ENCODE peak calls at places on chromosomes 2 and 18, in four cellular contexts. One of them, this sample, is unnamed.

GRCh38 chr2:133789743-133790142 is 221.5 kb upstream of the NCKAP5 start:
- DNase-seq in SK-N-SH: no peak
- DNase-seq in HCT116: no peak
- DNase-seq in HepG2: peak
- DNase-seq in this sample: no peak

GRCh38 chr2:8135051-8135675 is 546.7 kb upstream of the ID2 start:
- DNase-seq in SK-N-SH: no peak
- DNase-seq in HCT116: no peak
- DNase-seq in HepG2: no peak
- DNase-seq in this sample: no peak

GRCh38 chr18:7572837-7573236 is 5.7 kb downstream of the PTPRM start:
- DNase-seq in SK-N-SH: no peak
- DNase-seq in HCT116: no peak
- DNase-seq in HepG2: no peak
- DNase-seq in this sample: no peak

GRCh38 chr18:63837556-63837955 is 49.9 kb upstream of the SERPINB2 start:
- DNase-seq in SK-N-SH: no peak
- DNase-seq in HCT116: no peak
- DNase-seq in HepG2: no peak
- DNase-seq in this sample: no peak

GRCh38 chr2:95347681-95348608 is 50.8 kb downstream of the KCNIP3 start:
- DNase-seq in SK-N-SH: no peak
- DNase-seq in HCT116: no peak
- DNase-seq in HepG2: no peak
- DNase-seq in this sample: no peak

GRCh38 chr2:170984079-170984478 is 55.0 kb downstream of the GORASP2 start:
- DNase-seq in SK-N-SH: no peak
- DNase-seq in HCT116: no peak
- DNase-seq in HepG2: no peak
- DNase-seq in this sample: no peak

GRCh38 chr2:107927034-107927534 is 59.2 kb upstream of the SLC5A7 start:
- DNase-seq in SK-N-SH: no peak
- DNase-seq in HCT116: no peak
- DNase-seq in HepG2: no peak
- DNase-seq in this sample: no peak

GRCh38 chr2:23320058-23320457 is 64.9 kb upstream of the KLHL29 start:
- DNase-seq in SK-N-SH: no peak
- DNase-seq in HCT116: no peak
- DNase-seq in HepG2: no peak
- DNase-seq in this sample: no peak

GRCh38 chr2:163157891-163158511 is 319.4 kb upstream of the KCNH7 start:
- DNase-seq in SK-N-SH: no peak
- DNase-seq in HCT116: no peak
- DNase-seq in HepG2: no peak
- DNase-seq in this sample: no peak

GRCh38 chr2:134819334-134819733 is 19.1 kb upstream of the ACMSD start:
- DNase-seq in SK-N-SH: no peak
- DNase-seq in HCT116: peak
- DNase-seq in HepG2: no peak
- DNase-seq in this sample: no peak

GRCh38 chr2:199589303-199589702 is 131.6 kb upstream of the SATB2 start:
- DNase-seq in SK-N-SH: no peak
- DNase-seq in HCT116: no peak
- DNase-seq in HepG2: no peak
- DNase-seq in this sample: no peak

GRCh38 chr18:8322486-8322885 is 286.8 kb upstream of the RAB12 start:
- DNase-seq in SK-N-SH: no peak
- DNase-seq in HCT116: no peak
- DNase-seq in HepG2: no peak
- DNase-seq in this sample: no peak

GRCh38 chr2:5164806-5165525 is 527.2 kb upstream of the SOX11 start:
- DNase-seq in SK-N-SH: no peak
- DNase-seq in HCT116: no peak
- DNase-seq in HepG2: no peak
- DNase-seq in this sample: no peak

GRCh38 chr2:119683717-119684443 is 4.9 kb downstream of the TMEM177 start:
- DNase-seq in SK-N-SH: peak
- DNase-seq in HCT116: no peak
- DNase-seq in HepG2: no peak
- DNase-seq in this sample: peak

GRCh38 chr2:239938651-239939486 is 86.3 kb downstream of the NDUFA10 start:
- DNase-seq in SK-N-SH: no peak
- DNase-seq in HCT116: no peak
- DNase-seq in HepG2: no peak
- DNase-seq in this sample: no peak

GRCh38 chr2:6538607-6539006 is 327.1 kb downstream of the CMPK2 start:
- DNase-seq in SK-N-SH: no peak
- DNase-seq in HCT116: no peak
- DNase-seq in HepG2: no peak
- DNase-seq in this sample: no peak

GRCh38 chr2:234137400-234138014 is 87.0 kb downstream of the SPP2 start:
- DNase-seq in SK-N-SH: no peak
- DNase-seq in HCT116: no peak
- DNase-seq in HepG2: no peak
- DNase-seq in this sample: no peak

GRCh38 chr2:10282621-10283105 is 20.0 kb upstream of the HPCAL1 start:
- DNase-seq in SK-N-SH: no peak
- DNase-seq in HCT116: no peak
- DNase-seq in HepG2: no peak
- DNase-seq in this sample: no peak

GRCh38 chr2:51697095-51697494 is 665.2 kb upstream of the NRXN1 start:
- DNase-seq in SK-N-SH: no peak
- DNase-seq in HCT116: no peak
- DNase-seq in HepG2: peak
- DNase-seq in this sample: no peak

GRCh38 chr2:238155051-238155760 is 3.6 kb upstream of the ERFE start:
- DNase-seq in SK-N-SH: no peak
- DNase-seq in HCT116: no peak
- DNase-seq in HepG2: no peak
- DNase-seq in this sample: no peak

GRCh38 chr2:28117104-28117596 is 226.6 kb downstream of the BABAM2 start:
- DNase-seq in SK-N-SH: no peak
- DNase-seq in HCT116: no peak
- DNase-seq in HepG2: peak
- DNase-seq in this sample: no peak

GRCh38 chr2:67873916-67874315 is 188.9 kb downstream of the C1D start:
- DNase-seq in SK-N-SH: no peak
- DNase-seq in HCT116: no peak
- DNase-seq in HepG2: no peak
- DNase-seq in this sample: no peak

DNA sequence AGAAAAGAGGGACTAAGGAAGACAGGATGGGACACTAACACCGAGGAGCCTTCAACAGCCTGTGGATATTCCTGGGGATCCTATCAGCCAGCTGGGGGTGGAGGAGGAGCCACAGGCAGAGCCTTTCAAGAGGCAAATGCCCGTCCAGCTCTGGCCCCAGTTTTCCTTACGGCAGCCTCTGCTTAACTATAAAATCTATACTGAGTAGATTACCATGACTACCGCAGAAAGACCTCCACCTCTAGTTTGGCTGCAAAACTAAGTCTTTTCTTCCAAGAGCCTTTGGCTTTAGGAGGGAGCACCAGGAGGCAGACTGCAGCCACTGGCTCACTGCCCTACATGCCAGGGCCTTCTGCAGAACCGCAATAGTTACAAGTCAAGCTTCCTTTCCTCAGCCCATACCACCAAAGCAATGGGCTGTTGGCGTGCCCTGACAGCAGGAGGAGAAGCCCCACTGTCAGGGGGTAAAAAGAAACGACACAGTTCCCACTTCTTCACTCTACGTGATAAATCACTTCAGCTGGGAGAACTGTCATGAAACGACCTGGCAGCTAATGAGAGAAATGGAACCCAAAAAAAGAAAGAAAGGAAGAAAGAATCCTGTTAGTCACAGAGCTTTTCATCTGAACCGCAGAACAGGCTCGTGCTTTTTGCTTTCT is 25.1 kb upstream of the CREB1 start:
- DNase-seq in SK-N-SH: no peak
- DNase-seq in HCT116: no peak
- DNase-seq in HepG2: no peak
- DNase-seq in this sample: no peak
- TF ChIP-seq ELF1 in SK-N-SH: no peak
- TF ChIP-seq ELF1 in HCT116: no peak
- TF ChIP-seq ELF1 in HepG2: no peak
- TF ChIP-seq ELF1 in this sample: no peak

GRCh38 chr2:212609499-212609898 is 70.9 kb upstream of the ERBB4 start:
- DNase-seq in SK-N-SH: no peak
- DNase-seq in HCT116: no peak
- DNase-seq in HepG2: no peak
- DNase-seq in this sample: no peak
- TF ChIP-seq ELF1 in SK-N-SH: no peak
- TF ChIP-seq ELF1 in HCT116: no peak
- TF ChIP-seq ELF1 in HepG2: no peak
- TF ChIP-seq ELF1 in this sample: no peak

DNA sequence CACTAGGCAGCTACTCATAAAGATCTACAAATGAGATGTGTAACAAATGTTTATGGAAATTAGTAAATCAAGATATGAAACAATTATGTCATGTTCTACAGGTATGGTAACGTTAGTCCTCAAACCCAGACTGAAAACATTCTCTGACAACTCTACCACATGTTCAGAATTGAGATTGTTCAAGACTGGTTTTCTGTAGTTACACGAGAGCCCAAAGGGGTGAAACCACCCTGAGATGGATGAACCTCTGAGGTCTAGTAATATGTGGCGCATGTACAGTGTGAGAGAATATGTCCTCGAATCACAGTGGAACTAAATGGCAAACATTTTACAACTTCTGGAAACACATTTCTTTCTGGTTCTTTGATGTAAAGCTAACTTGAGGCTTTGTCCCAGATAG is 614.3 kb downstream of the ZEB2 start:
- DNase-seq in SK-N-SH: no peak
- DNase-seq in HCT116: no peak
- DNase-seq in HepG2: no peak
- DNase-seq in this sample: no peak
- TF ChIP-seq ELF1 in SK-N-SH: no peak
- TF ChIP-seq ELF1 in HCT116: no peak
- TF ChIP-seq ELF1 in HepG2: no peak
- TF ChIP-seq ELF1 in this sample: no peak

GRCh38 chr18:2846638-2847340 is at the start of gene EMILIN2:
- DNase-seq in SK-N-SH: peak
- DNase-seq in HCT116: no peak
- DNase-seq in HepG2: no peak
- DNase-seq in this sample: peak
- TF ChIP-seq ELF1 in SK-N-SH: no peak
- TF ChIP-seq ELF1 in HCT116: no peak
- TF ChIP-seq ELF1 in HepG2: no peak
- TF ChIP-seq ELF1 in this sample: no peak

GRCh38 chr2:204628926-204629661 is 83.8 kb downstream of the PARD3B start:
- DNase-seq in SK-N-SH: no peak
- DNase-seq in HCT116: no peak
- DNase-seq in HepG2: no peak
- DNase-seq in this sample: no peak

GRCh38 chr2:204625135-204625534 is 79.9 kb downstream of the PARD3B start:
- DNase-seq in SK-N-SH: peak
- DNase-seq in HCT116: no peak
- DNase-seq in HepG2: no peak
- DNase-seq in this sample: no peak
- TF ChIP-seq ELF1 in SK-N-SH: no peak
- TF ChIP-seq ELF1 in HCT116: no peak
- TF ChIP-seq ELF1 in HepG2: no peak
- TF ChIP-seq ELF1 in this sample: no peak

GRCh38 chr2:122451040-122451439 is 695.6 kb downstream of the TSN start:
- DNase-seq in SK-N-SH: peak
- DNase-seq in HCT116: no peak
- DNase-seq in HepG2: peak
- DNase-seq in this sample: peak
- TF ChIP-seq ELF1 in SK-N-SH: no peak
- TF ChIP-seq ELF1 in HCT116: no peak
- TF ChIP-seq ELF1 in HepG2: no peak
- TF ChIP-seq ELF1 in this sample: no peak

DNA sequence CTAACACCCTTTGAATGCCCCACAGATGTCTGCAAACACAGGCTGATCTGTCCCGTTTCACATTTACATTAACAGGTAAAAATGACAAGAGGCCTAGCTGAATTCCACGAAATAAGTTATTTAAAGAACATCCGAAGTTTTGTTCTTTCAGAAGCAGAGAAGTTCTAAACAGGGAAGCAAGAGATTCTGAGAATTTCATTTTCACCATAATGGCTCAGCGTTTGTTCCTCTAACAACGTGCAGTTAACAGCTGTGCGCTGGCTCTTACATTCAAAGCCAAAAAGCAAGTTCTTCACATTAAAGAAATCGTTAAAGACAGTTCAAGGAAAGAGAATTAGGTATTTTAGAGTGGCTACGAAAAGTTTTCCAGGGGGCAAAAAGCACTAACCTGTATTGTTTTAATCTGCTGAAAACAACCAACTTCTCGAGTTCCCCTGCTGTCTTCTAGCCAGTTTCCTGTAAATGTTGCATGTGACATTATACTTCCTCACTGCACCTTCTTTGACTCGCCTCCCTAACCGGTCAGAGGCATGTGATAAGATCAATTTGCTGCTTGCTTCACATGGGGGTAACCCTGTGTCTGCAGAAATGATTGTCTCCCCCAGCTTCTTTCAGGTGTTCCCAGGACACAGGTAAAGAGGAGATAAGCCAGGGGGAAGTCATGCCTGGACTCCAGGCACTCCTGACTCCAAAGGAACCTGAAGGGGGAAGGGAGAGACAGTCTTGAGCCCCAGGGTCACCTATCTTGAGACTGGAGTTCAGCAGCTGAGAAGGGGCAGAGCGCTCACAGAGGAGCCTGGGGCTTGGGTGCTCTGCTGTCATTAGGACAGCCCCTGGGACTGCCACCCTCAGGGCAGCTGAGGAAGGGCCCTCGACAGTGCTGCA is 36.8 kb upstream of the WIPF1 start:
- DNase-seq in SK-N-SH: no peak
- DNase-seq in HCT116: no peak
- DNase-seq in HepG2: no peak
- DNase-seq in this sample: peak
- TF ChIP-seq ELF1 in SK-N-SH: no peak
- TF ChIP-seq ELF1 in HCT116: no peak
- TF ChIP-seq ELF1 in HepG2: no peak
- TF ChIP-seq ELF1 in this sample: peak

GRCh38 chr18:48072428-48073204 is 142.2 kb upstream of the SMAD2 start:
- DNase-seq in SK-N-SH: peak
- DNase-seq in HCT116: no peak
- DNase-seq in HepG2: no peak
- DNase-seq in this sample: no peak
- TF ChIP-seq ELF1 in SK-N-SH: no peak
- TF ChIP-seq ELF1 in HCT116: no peak
- TF ChIP-seq ELF1 in HepG2: no peak
- TF ChIP-seq ELF1 in this sample: no peak